ENCODE peak calls at places on chromosome 18, in ten cellular contexts. A, V, S, R, P, H, Y, O, M and C are unnamed samples.

GRCh38 chr18:44036500-44036899 is 644.2 kb upstream of the SETBP1 start:
- DNase-seq in A (peak; percentile 13), V (peak; percentile 51), S (peak; percentile 17), R (no peak), P (peak; percentile 74), H (no peak), Y (no peak), O (no peak), M (no peak), C (no peak)

GRCh38 chr18:75041586-75041985 is 167.4 kb downstream of the PTGR3 start:
- DNase-seq in A (peak; percentile 40), V (no peak), S (no peak), R (no peak), P (no peak), H (no peak), Y (no peak), O (no peak), M (peak; percentile 10), C (no peak)

GRCh38 chr18:22847392-22847791 is 85.7 kb upstream of the RBBP8 start:
- DNase-seq in A (peak; percentile 24), V (no peak), S (no peak), R (no peak), P (no peak), H (no peak), Y (no peak), O (no peak), M (no peak), C (no peak)

GRCh38 chr18:35871337-35871736 is 101.1 kb upstream of the RMP24 start:
- DNase-seq in A (no peak), V (no peak), S (no peak), R (no peak), P (no peak), H (no peak), Y (no peak), O (no peak), M (no peak), C (no peak)

GRCh38 chr18:75065251-75066000 is 143.5 kb downstream of the PTGR3 start:
- DNase-seq in A (no peak), V (no peak), S (no peak), R (no peak), P (no peak), H (no peak), Y (no peak), O (no peak), M (no peak), C (no peak)

GRCh38 chr18:21386523-21387240 is 144.7 kb downstream of the GREB1L start:
- DNase-seq in A (no peak), V (no peak), S (no peak), R (no peak), P (no peak), H (no peak), Y (no peak), O (no peak), M (no peak), C (no peak)

GRCh38 chr18:76388261-76388660 is 106.8 kb downstream of the ZNF516 start:
- DNase-seq in A (no peak), V (no peak), S (no peak), R (no peak), P (no peak), H (no peak), Y (no peak), O (no peak), M (no peak), C (no peak)

GRCh38 chr18:23772327-23772920 is 83.2 kb downstream of the LAMA3 start:
- DNase-seq in A (no peak), V (no peak), S (no peak), R (no peak), P (peak; percentile 17), H (no peak), Y (no peak), O (no peak), M (no peak), C (no peak)

GRCh38 chr18:25726278-25726677 is 364.1 kb downstream of the SS18 start:
- DNase-seq in A (no peak), V (no peak), S (no peak), R (no peak), P (no peak), H (no peak), Y (no peak), O (no peak), M (peak; percentile 54), C (no peak)

GRCh38 chr18:25282922-25283703 is 68.9 kb downstream of the ZNF521 start:
- DNase-seq in A (no peak), V (no peak), S (no peak), R (no peak), P (no peak), H (no peak), Y (no peak), O (no peak), M (no peak), C (no peak)

GRCh38 chr18:41955688-41956087 is 654 bp downstream of the PIK3C3 start:
- DNase-seq in A (no peak), V (no peak), S (no peak), R (no peak), P (no peak), H (no peak), Y (no peak), O (no peak), M (no peak), C (no peak)

GRCh38 chr18:62258606-62259005 is 66.5 kb upstream of the TNFRSF11A start:
- DNase-seq in A (no peak), V (no peak), S (no peak), R (no peak), P (no peak), H (no peak), Y (no peak), O (no peak), M (no peak), C (no peak)

GRCh38 chr18:51251625-51252024 is 54.1 kb upstream of the MEX3C start:
- DNase-seq in A (no peak), V (no peak), S (no peak), R (no peak), P (no peak), H (no peak), Y (peak; percentile 1), O (no peak), M (no peak), C (no peak)

DNA sequence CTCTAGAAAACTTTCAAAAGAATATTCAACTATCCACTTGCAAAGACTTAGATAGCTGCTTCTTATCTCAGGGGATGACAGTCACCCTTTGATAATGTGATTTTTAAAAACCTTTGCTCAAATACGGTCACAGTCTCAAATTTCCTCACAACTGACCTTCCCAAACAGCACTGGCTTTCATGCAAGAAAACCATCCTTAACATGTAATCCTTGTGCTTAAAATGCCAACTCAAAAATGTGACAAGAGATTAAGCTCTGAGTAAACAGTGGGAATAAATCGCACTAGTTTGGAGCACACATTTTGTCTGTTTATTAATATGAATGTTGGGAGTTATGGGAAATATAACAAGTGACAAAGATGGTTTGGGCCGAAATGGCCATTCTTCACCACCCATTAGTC is 87.5 kb upstream of the CCBE1 start:
- DNase-seq in A (no peak), V (no peak), S (no peak), R (no peak), P (no peak), H (no peak), Y (no peak), O (no peak), M (no peak), C (no peak)
- H3K4me3 ChIP-seq in A (no peak overlapping the region), V (no peak overlapping the region), S (no peak overlapping the region), R (no peak overlapping the region), P (no peak overlapping the region), H (no peak overlapping the region), Y (no peak overlapping the region), O (no peak overlapping the region), M (no peak overlapping the region), C (no peak overlapping the region)

DNA sequence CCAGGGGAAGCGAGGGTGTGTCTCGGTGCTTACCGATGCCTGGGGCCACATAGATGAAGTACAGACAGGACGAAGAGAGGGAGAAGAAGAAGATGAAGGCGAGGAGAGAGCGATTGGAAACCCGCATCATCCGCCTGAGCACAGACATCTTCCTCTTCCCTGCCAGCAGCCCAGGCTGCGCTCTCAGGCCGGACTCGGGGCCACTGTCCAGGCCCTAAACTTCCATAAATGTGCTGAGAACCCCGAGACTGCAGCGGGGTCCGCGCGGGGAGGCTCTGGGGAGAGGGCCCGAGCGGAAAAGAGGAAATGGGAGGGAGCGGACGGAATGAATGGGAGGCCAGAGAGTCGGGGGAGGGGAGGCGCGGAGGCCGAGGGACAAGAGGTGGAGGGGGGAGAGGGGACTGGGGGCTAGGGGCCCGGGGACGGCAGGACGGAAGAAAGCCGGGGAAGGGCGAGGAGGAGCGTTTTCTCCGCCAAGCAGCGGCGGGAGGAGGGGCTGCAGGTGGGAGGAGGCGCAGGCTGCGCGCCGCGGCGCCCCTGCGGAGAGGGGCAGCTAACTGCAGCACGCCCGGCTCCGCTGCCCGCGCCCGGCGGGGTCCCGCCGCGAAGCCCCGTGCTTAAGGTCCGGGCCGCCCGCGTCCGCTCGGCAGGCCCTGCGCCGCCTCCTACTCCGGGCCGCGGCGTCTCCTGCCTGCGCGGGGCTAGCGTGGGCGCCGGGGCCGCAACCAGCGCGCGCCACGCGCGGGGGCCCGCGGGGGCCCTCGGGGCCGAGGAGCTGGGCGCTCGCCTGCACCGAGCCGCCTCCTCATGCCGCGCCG is at the start of gene B4GALT6:
- DNase-seq in A (no peak), V (peak; percentile 48), S (no peak), R (no peak), P (peak; percentile 50), H (peak; percentile 46), Y (no peak), O (peak; percentile 12), M (peak; percentile 14), C (no peak)
- H3K4me1 ChIP-seq in A (no peaks in the 10 kb centered on the region), V (peaks cover 12% of the 10 kb centered on the region), S (peaks cover 32% of the 10 kb centered on the region), R (peaks cover 12% of the 10 kb centered on the region), P (no peaks in the 10 kb centered on the region), H (no peaks in the 10 kb centered on the region), Y (no peaks in the 10 kb centered on the region), O (no peaks in the 10 kb centered on the region), M (peaks cover 14% of the 10 kb centered on the region), C (no peaks in the 10 kb centered on the region)

DNA sequence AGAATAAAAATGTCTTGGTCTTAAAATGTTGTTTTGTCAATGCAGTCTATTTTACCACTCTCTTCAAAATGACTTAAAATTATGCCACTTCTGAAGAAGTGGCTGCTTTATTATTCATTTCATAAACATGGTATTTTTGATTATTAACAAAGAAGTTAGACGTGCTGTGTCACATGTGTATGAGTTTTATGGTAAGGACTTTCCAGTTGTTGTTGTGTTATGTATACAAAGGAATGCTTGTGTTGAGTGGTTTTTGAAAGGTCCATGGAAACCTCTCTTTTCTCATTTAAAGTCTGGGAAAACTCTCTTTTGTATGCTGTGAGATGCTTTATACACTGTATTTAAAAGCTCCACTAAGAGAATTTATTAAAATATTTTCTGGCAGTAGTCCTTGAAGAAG is 116.2 kb downstream of the MTCL1 start:
- DNase-seq in A (no peak), V (no peak), S (no peak), R (no peak), P (no peak), H (no peak), Y (no peak), O (no peak), M (no peak), C (no peak)
- H3K36me3 ChIP-seq in A (no peaks in the 10 kb centered on the region), V (peaks cover 4% of the 10 kb centered on the region), S (peaks cover 6% of the 10 kb centered on the region), R (no peaks in the 10 kb centered on the region), P (peaks cover 5% of the 10 kb centered on the region), H (peaks cover 5% of the 10 kb centered on the region), Y (no peaks in the 10 kb centered on the region), O (no peaks in the 10 kb centered on the region), M (peaks cover 90% of the 10 kb centered on the region), C (no peaks in the 10 kb centered on the region)

DNA sequence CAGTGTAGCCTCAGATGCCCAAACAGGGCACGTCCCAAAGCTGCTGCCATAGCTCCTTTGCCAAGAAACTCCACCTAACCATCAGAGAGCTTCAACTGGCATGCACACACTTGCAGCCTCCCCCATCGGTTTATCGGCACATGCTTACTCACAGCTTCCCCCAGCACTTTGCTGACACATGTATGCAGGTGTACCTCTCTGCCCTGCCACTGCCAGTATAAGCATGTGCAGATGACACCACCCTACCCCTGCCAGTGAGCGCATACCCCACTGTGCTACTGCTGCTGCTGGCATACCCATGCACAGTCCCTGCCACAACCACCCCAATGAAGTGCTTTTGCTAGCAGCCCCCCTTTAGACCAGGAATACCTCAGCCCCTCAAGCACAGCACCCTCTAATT is 1231.0 kb downstream of the DSC3 start:
- DNase-seq in A (no peak), V (no peak), S (no peak), R (no peak), P (no peak), H (no peak), Y (no peak), O (no peak), M (no peak), C (no peak)
- H3K4me3 ChIP-seq in A (no peak overlapping the region), V (no peak overlapping the region), S (no peak overlapping the region), R (no peak overlapping the region), P (no peak overlapping the region), H (no peak overlapping the region), Y (no peak overlapping the region), O (no peak overlapping the region), M (no peak overlapping the region), C (no peak overlapping the region)